ENCODE peak calls at places on chromosomes 13 and 19, in four cellular contexts. One of them, this sample, is unnamed.

GRCh38 chr13:98746968-98747367 is 5.5 kb downstream of the SLC15A1 start:
- DNase-seq in GM12878: no peak
- DNase-seq in K562: no peak
- DNase-seq in GM12891: no peak
- DNase-seq in this sample: no peak

GRCh38 chr13:51832471-51833152 is 12.4 kb downstream of the TMEM272 start:
- DNase-seq in GM12878: no peak
- DNase-seq in K562: no peak
- DNase-seq in GM12891: peak; percentile 26
- DNase-seq in this sample: peak; percentile 84

GRCh38 chr13:90447735-90448103 is 899.8 kb upstream of the MIR17HG start:
- DNase-seq in GM12878: no peak
- DNase-seq in K562: no peak
- DNase-seq in GM12891: no peak
- DNase-seq in this sample: no peak

GRCh38 chr13:99983401-99984133 is 2.0 kb downstream of the ZIC2 start:
- DNase-seq in GM12878: no peak
- DNase-seq in K562: peak; percentile 33
- DNase-seq in GM12891: no peak
- DNase-seq in this sample: no peak

GRCh38 chr19:15050639-15051038 is 1.4 kb downstream of the CASP14 start:
- DNase-seq in GM12878: no peak
- DNase-seq in K562: no peak
- DNase-seq in GM12891: no peak
- DNase-seq in this sample: no peak

GRCh38 chr13:44159633-44160279 is 213.9 kb upstream of the SERP2 start:
- DNase-seq in GM12878: no peak
- DNase-seq in K562: no peak
- DNase-seq in GM12891: no peak
- DNase-seq in this sample: no peak

GRCh38 chr19:39830847-39831246 is 3.1 kb downstream of the DYRK1B start:
- DNase-seq in GM12878: no peak
- DNase-seq in K562: no peak
- DNase-seq in GM12891: no peak
- DNase-seq in this sample: no peak

GRCh38 chr13:20193924-20194631 is 1.3 kb upstream of the GJB2 start:
- DNase-seq in GM12878: no peak
- DNase-seq in K562: no peak
- DNase-seq in GM12891: no peak
- DNase-seq in this sample: no peak

GRCh38 chr13:22561581-22561980 is 619.2 kb upstream of the SGCG start:
- DNase-seq in GM12878: no peak
- DNase-seq in K562: no peak
- DNase-seq in GM12891: no peak
- DNase-seq in this sample: no peak

GRCh38 chr13:110811008-110811720 is 97.7 kb downstream of the ING1 start:
- DNase-seq in GM12878: no peak
- DNase-seq in K562: no peak
- DNase-seq in GM12891: no peak
- DNase-seq in this sample: no peak

GRCh38 chr19:48364564-48365363 is 597 bp downstream of the SYNGR4 start:
- DNase-seq in GM12878: no peak
- DNase-seq in K562: no peak
- DNase-seq in GM12891: no peak
- DNase-seq in this sample: no peak

GRCh38 chr13:21013682-21014038 is 47.7 kb downstream of the LATS2 start:
- DNase-seq in GM12878: no peak
- DNase-seq in K562: no peak
- DNase-seq in GM12891: no peak
- DNase-seq in this sample: no peak

GRCh38 chr13:44302233-44302632 is 71.4 kb upstream of the SERP2 start:
- DNase-seq in GM12878: no peak
- DNase-seq in K562: no peak
- DNase-seq in GM12891: no peak
- DNase-seq in this sample: no peak

GRCh38 chr13:32859893-32860292 is 156.3 kb upstream of the KL start:
- DNase-seq in GM12878: no peak
- DNase-seq in K562: no peak
- DNase-seq in GM12891: no peak
- DNase-seq in this sample: no peak

GRCh38 chr13:59472134-59472533 is 691.6 kb downstream of the DIAPH3 start:
- DNase-seq in GM12878: no peak
- DNase-seq in K562: no peak
- DNase-seq in GM12891: no peak
- DNase-seq in this sample: no peak

GRCh38 chr19:56736571-56736970 is 65.0 kb upstream of the ZNF835 start:
- DNase-seq in GM12878: no peak
- DNase-seq in K562: no peak
- DNase-seq in GM12891: no peak
- DNase-seq in this sample: no peak

DNA sequence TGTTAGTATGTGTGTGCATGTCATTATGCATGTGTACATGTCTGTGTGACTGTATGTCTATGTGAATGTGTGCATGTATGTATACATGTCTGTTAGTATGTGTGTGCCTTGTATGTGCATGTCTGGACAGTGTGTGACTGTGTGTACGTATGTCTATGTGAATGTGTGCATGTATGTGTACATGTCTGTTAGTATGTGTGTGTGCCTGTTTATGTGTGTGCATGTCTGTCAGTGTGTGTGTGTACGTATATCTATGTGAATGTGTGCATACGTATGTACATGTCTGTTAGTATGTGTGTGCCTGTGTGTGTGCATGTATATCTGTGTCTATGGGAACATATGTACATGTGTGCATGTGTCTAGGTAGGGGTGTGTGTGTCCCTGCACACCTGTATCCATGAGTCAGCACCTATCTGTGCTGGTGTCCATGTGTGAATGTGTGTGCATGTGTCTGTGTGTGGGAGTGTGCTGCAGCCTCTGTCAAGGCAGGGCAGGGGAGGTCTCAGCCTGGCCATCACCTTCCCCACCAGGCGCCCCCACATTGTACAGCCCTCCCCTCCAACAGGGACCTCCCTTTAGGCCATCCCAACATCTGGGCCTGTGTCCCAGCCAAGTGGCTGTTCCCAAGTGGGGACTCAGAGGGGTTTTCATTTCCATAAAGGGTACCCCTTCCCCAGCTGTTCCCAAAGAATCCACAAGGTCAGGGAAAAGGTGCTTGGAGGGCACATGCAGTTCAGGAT is 4.4 kb downstream of the GAS6 start:
- DNase-seq in GM12878: no peak
- DNase-seq in K562: no peak
- DNase-seq in GM12891: no peak
- DNase-seq in this sample: no peak
- TF ChIP-seq SPI1 in GM12878: no peak
- TF ChIP-seq SPI1 in K562: no peak
- TF ChIP-seq SPI1 in GM12891: no peak
- TF ChIP-seq SPI1 in this sample: no peak

GRCh38 chr13:93260591-93260990 is 34.0 kb downstream of the GPC6 start:
- DNase-seq in GM12878: no peak
- DNase-seq in K562: no peak
- DNase-seq in GM12891: no peak
- DNase-seq in this sample: no peak
- TF ChIP-seq SPI1 in GM12878: no peak
- TF ChIP-seq SPI1 in K562: no peak
- TF ChIP-seq SPI1 in GM12891: no peak
- TF ChIP-seq SPI1 in this sample: no peak

DNA sequence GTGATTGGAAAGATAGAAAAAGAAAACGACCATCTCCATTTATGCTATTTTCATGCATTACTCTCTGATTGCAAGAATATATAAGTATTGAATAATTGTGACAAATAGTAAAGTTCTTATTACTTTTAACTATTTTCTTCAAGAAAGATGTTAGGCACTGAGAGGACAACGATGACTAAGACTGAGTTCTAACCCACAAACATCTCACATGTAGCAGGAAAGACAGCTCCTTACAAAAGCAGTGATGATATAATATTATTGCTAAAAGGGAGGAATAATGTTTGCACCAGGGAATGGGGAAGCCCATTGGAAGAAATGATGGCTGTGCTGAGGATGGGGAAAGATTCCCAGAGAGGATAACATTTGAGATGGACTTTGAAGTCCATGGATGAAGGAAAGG is 22.6 kb downstream of the RXFP2 start:
- DNase-seq in GM12878: no peak
- DNase-seq in K562: no peak
- DNase-seq in GM12891: no peak
- DNase-seq in this sample: no peak
- TF ChIP-seq SPI1 in GM12878: no peak
- TF ChIP-seq SPI1 in K562: no peak
- TF ChIP-seq SPI1 in GM12891: no peak
- TF ChIP-seq SPI1 in this sample: no peak

DNA sequence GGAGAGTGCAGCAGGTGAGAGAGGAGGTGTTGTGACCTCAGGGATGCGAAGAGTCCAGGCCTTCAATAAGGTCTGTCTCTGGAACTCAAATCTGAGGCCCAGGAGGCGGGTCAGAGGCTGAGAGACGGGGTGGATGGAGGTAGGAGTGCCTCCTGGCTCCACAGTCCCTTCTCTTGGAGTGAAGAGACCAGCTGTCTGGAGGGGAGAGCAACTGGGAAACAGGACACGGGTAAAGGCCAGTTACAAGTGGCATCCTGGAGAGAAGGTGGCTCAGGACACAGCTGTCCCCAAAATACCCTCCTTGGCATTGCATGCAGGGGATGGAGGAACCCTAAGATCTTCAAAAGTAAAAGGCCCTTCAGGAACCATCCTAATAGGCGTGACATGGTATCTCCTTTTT is 19.2 kb downstream of the PDE4A start:
- DNase-seq in GM12878: no peak
- DNase-seq in K562: no peak
- DNase-seq in GM12891: no peak
- DNase-seq in this sample: no peak
- TF ChIP-seq SPI1 in GM12878: no peak
- TF ChIP-seq SPI1 in K562: no peak
- TF ChIP-seq SPI1 in GM12891: no peak
- TF ChIP-seq SPI1 in this sample: no peak

This sample was measured in HL-60.